ENCODE peak calls at places on chromosomes 5 and 9, in six cellular contexts. One of them, this sample, is unnamed.

GRCh38 chr5:166074839-166075481 is 2216.5 kb upstream of the WWC1 start:
- DNase-seq in left cardiac atrium: no peak
- DNase-seq in activated naive CD4-positive, alpha-beta T cell treated with anti-CD3 and anti-CD28 coated beads, Interleukin-2, amount 10 ng/mL, durations not matched to agents 7 days and 5 days: no peak
- DNase-seq in lung: no peak
- DNase-seq in amniotic stem cell: no peak
- DNase-seq in foreskin fibroblast: no peak
- DNase-seq in this sample: no peak

GRCh38 chr5:102792705-102793104 is 37.6 kb downstream of the PAM start:
- DNase-seq in left cardiac atrium: no peak
- DNase-seq in activated naive CD4-positive, alpha-beta T cell treated with anti-CD3 and anti-CD28 coated beads, Interleukin-2, amount 10 ng/mL, durations not matched to agents 7 days and 5 days: no peak
- DNase-seq in lung: no peak
- DNase-seq in amniotic stem cell: no peak
- DNase-seq in foreskin fibroblast: peak; percentile 42
- DNase-seq in this sample: no peak

GRCh38 chr5:96384353-96384752 is 48.7 kb downstream of the PCSK1 start:
- DNase-seq in left cardiac atrium: peak; percentile 61
- DNase-seq in activated naive CD4-positive, alpha-beta T cell treated with anti-CD3 and anti-CD28 coated beads, Interleukin-2, amount 10 ng/mL, durations not matched to agents 7 days and 5 days: no peak
- DNase-seq in lung: no peak
- DNase-seq in amniotic stem cell: peak; percentile 59
- DNase-seq in foreskin fibroblast: peak; percentile 88
- DNase-seq in this sample: no peak

GRCh38 chr5:56569576-56569975 is 245.8 kb upstream of the MAP3K1 start:
- DNase-seq in left cardiac atrium: no peak
- DNase-seq in activated naive CD4-positive, alpha-beta T cell treated with anti-CD3 and anti-CD28 coated beads, Interleukin-2, amount 10 ng/mL, durations not matched to agents 7 days and 5 days: no peak
- DNase-seq in lung: no peak
- DNase-seq in amniotic stem cell: no peak
- DNase-seq in foreskin fibroblast: peak; percentile 35
- DNase-seq in this sample: no peak

GRCh38 chr5:160749026-160749425 is 103.0 kb downstream of the ATP10B start:
- DNase-seq in left cardiac atrium: no peak
- DNase-seq in activated naive CD4-positive, alpha-beta T cell treated with anti-CD3 and anti-CD28 coated beads, Interleukin-2, amount 10 ng/mL, durations not matched to agents 7 days and 5 days: no peak
- DNase-seq in lung: no peak
- DNase-seq in amniotic stem cell: no peak
- DNase-seq in foreskin fibroblast: no peak
- DNase-seq in this sample: no peak

GRCh38 chr5:55154893-55155292 is 5.1 kb upstream of the GPX8 start:
- DNase-seq in left cardiac atrium: no peak
- DNase-seq in activated naive CD4-positive, alpha-beta T cell treated with anti-CD3 and anti-CD28 coated beads, Interleukin-2, amount 10 ng/mL, durations not matched to agents 7 days and 5 days: no peak
- DNase-seq in lung: no peak
- DNase-seq in amniotic stem cell: peak; percentile 34
- DNase-seq in foreskin fibroblast: peak; percentile 72
- DNase-seq in this sample: no peak

GRCh38 chr5:57895766-57896165 is 413.2 kb upstream of the ACTBL2 start:
- DNase-seq in left cardiac atrium: no peak
- DNase-seq in activated naive CD4-positive, alpha-beta T cell treated with anti-CD3 and anti-CD28 coated beads, Interleukin-2, amount 10 ng/mL, durations not matched to agents 7 days and 5 days: no peak
- DNase-seq in lung: no peak
- DNase-seq in amniotic stem cell: no peak
- DNase-seq in foreskin fibroblast: peak; percentile 18
- DNase-seq in this sample: no peak

GRCh38 chr9:20271107-20271506 is 351.2 kb downstream of the MLLT3 start:
- DNase-seq in left cardiac atrium: no peak
- DNase-seq in activated naive CD4-positive, alpha-beta T cell treated with anti-CD3 and anti-CD28 coated beads, Interleukin-2, amount 10 ng/mL, durations not matched to agents 7 days and 5 days: no peak
- DNase-seq in lung: no peak
- DNase-seq in amniotic stem cell: no peak
- DNase-seq in foreskin fibroblast: peak; percentile 64
- DNase-seq in this sample: peak; percentile 28

GRCh38 chr9:130199605-130200004 is 27.4 kb downstream of the NCS1 start:
- DNase-seq in left cardiac atrium: no peak
- DNase-seq in activated naive CD4-positive, alpha-beta T cell treated with anti-CD3 and anti-CD28 coated beads, Interleukin-2, amount 10 ng/mL, durations not matched to agents 7 days and 5 days: no peak
- DNase-seq in lung: no peak
- DNase-seq in amniotic stem cell: no peak
- DNase-seq in foreskin fibroblast: peak; percentile 72
- DNase-seq in this sample: no peak

GRCh38 chr5:92081958-92082712 is 699.0 kb upstream of the ARRDC3 start:
- DNase-seq in left cardiac atrium: no peak
- DNase-seq in activated naive CD4-positive, alpha-beta T cell treated with anti-CD3 and anti-CD28 coated beads, Interleukin-2, amount 10 ng/mL, durations not matched to agents 7 days and 5 days: no peak
- DNase-seq in lung: no peak
- DNase-seq in amniotic stem cell: no peak
- DNase-seq in foreskin fibroblast: peak; percentile 4
- DNase-seq in this sample: no peak

GRCh38 chr9:104233366-104233765 is 139.3 kb downstream of the SMC2 start:
- DNase-seq in left cardiac atrium: no peak
- DNase-seq in activated naive CD4-positive, alpha-beta T cell treated with anti-CD3 and anti-CD28 coated beads, Interleukin-2, amount 10 ng/mL, durations not matched to agents 7 days and 5 days: no peak
- DNase-seq in lung: no peak
- DNase-seq in amniotic stem cell: no peak
- DNase-seq in foreskin fibroblast: no peak
- DNase-seq in this sample: no peak

GRCh38 chr9:14345586-14346237 is 31.8 kb upstream of the NFIB start:
- DNase-seq in left cardiac atrium: no peak
- DNase-seq in activated naive CD4-positive, alpha-beta T cell treated with anti-CD3 and anti-CD28 coated beads, Interleukin-2, amount 10 ng/mL, durations not matched to agents 7 days and 5 days: no peak
- DNase-seq in lung: no peak
- DNase-seq in amniotic stem cell: no peak
- DNase-seq in foreskin fibroblast: no peak
- DNase-seq in this sample: no peak

This sample was measured in activated CD8-positive, alpha-beta T cell treated with anti-CD3 and anti-CD28 coated beads, Interleukin-2, amount 10 ng/mL, durations not matched to agents 7 days and 5 days.